ENCODE peak calls at places on chromosome 18, in seven cellular contexts. Y is H1, I is dermis blood vessel endothelial cell, E is dorsolateral prefrontal cortex, R is left ventricle myocardium inferior, U is HFFc6, K is ELR. N is an unnamed sample.

GRCh38 chr18:67551146-67551545 is 34.6 kb upstream of the DSEL start:
- DNase-seq in Y (no peak), I (no peak), E (no peak), R (no peak), U (no peak), K (no peak), N (no peak)

GRCh38 chr18:11994708-11995444 is 13.6 kb downstream of the IMPA2 start:
- DNase-seq in Y (no peak), I (no peak), E (no peak), R (no peak), U (peak), K (peak), N (peak)

GRCh38 chr18:64052772-64053171 is 82.9 kb downstream of the SERPINB8 start:
- DNase-seq in Y (no peak), I (no peak), E (no peak), R (no peak), U (no peak), K (no peak), N (no peak)

GRCh38 chr18:32072321-32072720 is 19.4 kb upstream of the RNF138 start:
- DNase-seq in Y (no peak), I (peak), E (no peak), R (no peak), U (no peak), K (peak), N (no peak)

GRCh38 chr18:13387856-13388548 is 169.4 kb downstream of the LDLRAD4 start:
- DNase-seq in Y (no peak), I (no peak), E (no peak), R (no peak), U (no peak), K (peak), N (no peak)

GRCh38 chr18:59150236-59150635 is 10.6 kb downstream of the SEC11C start:
- DNase-seq in Y (no peak), I (no peak), E (no peak), R (no peak), U (no peak), K (peak), N (no peak)

GRCh38 chr18:58605027-58606020 is 23.6 kb downstream of the ALPK2 start:
- DNase-seq in Y (no peak), I (peak), E (no peak), R (no peak), U (peak), K (peak), N (no peak)

GRCh38 chr18:44548291-44549221 is 132.1 kb upstream of the SETBP1 start:
- DNase-seq in Y (no peak), I (no peak), E (no peak), R (peak), U (no peak), K (no peak), N (no peak)

GRCh38 chr18:6728318-6728717 is 1.2 kb upstream of the ARHGAP28 start:
- DNase-seq in Y (no peak), I (no peak), E (no peak), R (no peak), U (no peak), K (no peak), N (no peak)

GRCh38 chr18:59837586-59837985 is 62.2 kb upstream of the PMAIP1 start:
- DNase-seq in Y (peak), I (peak), E (no peak), R (no peak), U (peak), K (peak), N (no peak)

GRCh38 chr18:79481041-79481790 is 85.5 kb downstream of the NFATC1 start:
- DNase-seq in Y (no peak), I (no peak), E (peak), R (peak), U (no peak), K (no peak), N (no peak)

GRCh38 chr18:12278765-12279682 is 24.9 kb downstream of the CIDEA start:
- DNase-seq in Y (peak), I (peak), E (peak), R (peak), U (peak), K (peak), N (peak)

GRCh38 chr18:2302628-2303516 is 268.4 kb downstream of the METTL4 start:
- DNase-seq in Y (no peak), I (peak), E (no peak), R (no peak), U (peak), K (peak), N (no peak)

GRCh38 chr18:27709344-27709743 is 467.6 kb downstream of the CDH2 start:
- DNase-seq in Y (no peak), I (no peak), E (no peak), R (no peak), U (no peak), K (no peak), N (no peak)

GRCh38 chr18:12742453-12742852 is 39.6 kb downstream of the PSMG2 start:
- DNase-seq in Y (no peak), I (peak), E (no peak), R (no peak), U (peak), K (peak), N (no peak)

GRCh38 chr18:48711651-48712486 is 173.0 kb downstream of the CTIF start:
- DNase-seq in Y (no peak), I (peak), E (peak), R (no peak), U (peak), K (peak), N (peak)

GRCh38 chr18:36402765-36403396 is 105.4 kb downstream of the FHOD3 start:
- DNase-seq in Y (no peak), I (no peak), E (no peak), R (peak), U (peak), K (no peak), N (peak)

GRCh38 chr18:76476665-76477561 is 18.1 kb downstream of the ZNF516 start:
- DNase-seq in Y (no peak), I (peak), E (no peak), R (no peak), U (peak), K (peak), N (no peak)

GRCh38 chr18:32472841-32473240 is 2.2 kb upstream of the GAREM1 start:
- DNase-seq in Y (no peak), I (no peak), E (no peak), R (no peak), U (no peak), K (no peak), N (no peak)

GRCh38 chr18:76545433-76546281 is 50.6 kb upstream of the ZNF516 start:
- DNase-seq in Y (no peak), I (no peak), E (no peak), R (no peak), U (no peak), K (no peak), N (no peak)

GRCh38 chr18:50806208-50806616 is 13.6 kb downstream of the MRO start:
- DNase-seq in Y (no peak), I (no peak), E (peak), R (peak), U (no peak), K (no peak), N (no peak)

GRCh38 chr18:21513292-21513691 is 87.2 kb downstream of the ESCO1 start:
- DNase-seq in Y (no peak), I (peak), E (no peak), R (no peak), U (peak), K (no peak), N (no peak)

GRCh38 chr18:3799515-3799914 is 349.5 kb downstream of the TGIF1 start:
- DNase-seq in Y (no peak), I (peak), E (no peak), R (no peak), U (no peak), K (no peak), N (no peak)

GRCh38 chr18:8468911-8469310 is 140.3 kb upstream of the RAB12 start:
- DNase-seq in Y (no peak), I (peak), E (no peak), R (peak), U (no peak), K (peak), N (no peak)

GRCh38 chr18:8264861-8265411 is 344.3 kb upstream of the RAB12 start:
- DNase-seq in Y (no peak), I (no peak), E (no peak), R (no peak), U (peak), K (no peak), N (no peak)

GRCh38 chr18:44687421-44687820 is 6.7 kb downstream of the SETBP1 start:
- DNase-seq in Y (no peak), I (no peak), E (no peak), R (no peak), U (no peak), K (no peak), N (no peak)

GRCh38 chr18:68847219-68847860 is 49.5 kb downstream of the CCDC102B start:
- DNase-seq in Y (no peak), I (peak), E (no peak), R (no peak), U (peak), K (peak), N (no peak)

GRCh38 chr18:32378705-32379104 is 92.0 kb downstream of the GAREM1 start:
- DNase-seq in Y (no peak), I (peak), E (no peak), R (no peak), U (no peak), K (no peak), N (no peak)

GRCh38 chr18:22683196-22683676 is 249.9 kb upstream of the RBBP8 start:
- DNase-seq in Y (no peak), I (peak), E (no peak), R (peak), U (peak), K (peak), N (no peak)

GRCh38 chr18:13872373-13872772 is 43.0 kb downstream of the MC2R start:
- DNase-seq in Y (no peak), I (no peak), E (no peak), R (no peak), U (no peak), K (no peak), N (no peak)

GRCh38 chr18:61854578-61854977 is 38.2 kb downstream of the RNF152 start:
- DNase-seq in Y (no peak), I (peak), E (no peak), R (no peak), U (no peak), K (peak), N (no peak)

GRCh38 chr18:4017479-4017878 is 437.6 kb downstream of the DLGAP1 start:
- DNase-seq in Y (peak), I (no peak), E (no peak), R (no peak), U (no peak), K (peak), N (no peak)

GRCh38 chr18:79378416-79379250 is 17.1 kb upstream of the NFATC1 start:
- DNase-seq in Y (peak), I (peak), E (peak), R (peak), U (peak), K (peak), N (peak)

GRCh38 chr18:54251606-54252400 is 17.5 kb upstream of the POLI start:
- DNase-seq in Y (no peak), I (peak), E (no peak), R (no peak), U (no peak), K (no peak), N (no peak)

GRCh38 chr18:59907172-59907571 is 7.4 kb downstream of the PMAIP1 start:
- DNase-seq in Y (no peak), I (peak), E (no peak), R (no peak), U (no peak), K (peak), N (no peak)

GRCh38 chr18:41532344-41533086 is 422.5 kb upstream of the PIK3C3 start:
- DNase-seq in Y (no peak), I (no peak), E (no peak), R (no peak), U (no peak), K (peak), N (no peak)

GRCh38 chr18:46787674-46788073 is 30.8 kb upstream of the ST8SIA5 start:
- DNase-seq in Y (no peak), I (no peak), E (no peak), R (no peak), U (no peak), K (no peak), N (no peak)

GRCh38 chr18:69958422-69958821 is 10.7 kb upstream of the CD226 start:
- DNase-seq in Y (no peak), I (no peak), E (no peak), R (no peak), U (no peak), K (no peak), N (no peak)

GRCh38 chr18:67359868-67360838 is 156.4 kb downstream of the DSEL start:
- DNase-seq in Y (no peak), I (peak), E (no peak), R (no peak), U (peak), K (peak), N (peak)